ENCODE peak calls at places on chromosomes 1 and 21, in seven cellular contexts. Y is myocyte; J is stimulated activated CD4-positive, alpha-beta T cell treated with anti-CD3 and anti-CD28 coated beads, Interleukin-1b, Interleukin-23, amount 100 ng/mL, for 48 hours; R is LHCN-M2; L is AG04450; T is kidney tubule cell; F is HCT116. K is an unnamed sample.

GRCh38 chr1:56985857-56986256 is 20.0 kb upstream of the C8B start:
- DNase-seq in Y (no peak), J (no peak), R (no peak), L (no peak), T (no peak), F (no peak), K (no peak)

GRCh38 chr1:65209005-65209885 is 61.2 kb downstream of the AK4 start:
- DNase-seq in Y (peak), J (no peak), R (peak), L (no peak), T (peak), F (peak), K (peak)

GRCh38 chr1:39141925-39142324 is 62.6 kb upstream of the MACF1 start:
- DNase-seq in Y (peak), J (no peak), R (peak), L (peak), T (no peak), F (no peak), K (no peak)

GRCh38 chr1:240190881-240191385 is 99.2 kb downstream of the FMN2 start:
- DNase-seq in Y (peak), J (no peak), R (peak), L (peak), T (peak), F (no peak), K (peak)

GRCh38 chr21:31252091-31252490 is 92.0 kb downstream of the TIAM1 start:
- DNase-seq in Y (no peak), J (no peak), R (no peak), L (no peak), T (no peak), F (no peak), K (no peak)

GRCh38 chr1:22808846-22809501 is 98.3 kb downstream of the EPHB2 start:
- DNase-seq in Y (peak), J (no peak), R (peak), L (peak), T (no peak), F (no peak), K (peak)

GRCh38 chr1:159937014-159937750 is 8.2 kb downstream of the IGSF9 start:
- DNase-seq in Y (no peak), J (no peak), R (no peak), L (no peak), T (no peak), F (no peak), K (no peak)

GRCh38 chr21:34065015-34065414 is 8.4 kb upstream of the MRPS6 start:
- DNase-seq in Y (peak), J (no peak), R (no peak), L (no peak), T (no peak), F (no peak), K (no peak)

GRCh38 chr1:157363660-157364140 is 188.6 kb downstream of the FCRL5 start:
- DNase-seq in Y (peak), J (no peak), R (peak), L (no peak), T (peak), F (peak), K (peak)

GRCh38 chr1:47529520-47530098 is 91.8 kb downstream of the FOXD2 start:
- DNase-seq in Y (no peak), J (no peak), R (no peak), L (no peak), T (no peak), F (no peak), K (no peak)

GRCh38 chr1:198880397-198880796 is 241.6 kb downstream of the PTPRC start:
- DNase-seq in Y (peak), J (no peak), R (peak), L (no peak), T (peak), F (peak), K (no peak)

GRCh38 chr1:228339766-228340685 is 66.6 kb downstream of the TRIM11 start:
- DNase-seq in Y (no peak), J (no peak), R (no peak), L (no peak), T (no peak), F (no peak), K (no peak)

GRCh38 chr1:4701276-4701675 is 46.9 kb downstream of the AJAP1 start:
- DNase-seq in Y (no peak), J (no peak), R (no peak), L (no peak), T (no peak), F (no peak), K (no peak)

GRCh38 chr1:244735404-244735803 is 82.5 kb downstream of the DESI2 start:
- DNase-seq in Y (peak), J (no peak), R (peak), L (no peak), T (peak), F (no peak), K (peak)

GRCh38 chr1:157092831-157093230 is 6.8 kb downstream of the ETV3L start:
- DNase-seq in Y (no peak), J (no peak), R (no peak), L (no peak), T (no peak), F (no peak), K (no peak)

GRCh38 chr1:6673816-6674398 is 27.7 kb downstream of the DNAJC11 start:
- DNase-seq in Y (no peak), J (no peak), R (no peak), L (no peak), T (no peak), F (no peak), K (no peak)

GRCh38 chr1:4973341-4973740 is 318.9 kb downstream of the AJAP1 start:
- DNase-seq in Y (no peak), J (no peak), R (no peak), L (no peak), T (no peak), F (no peak), K (no peak)

GRCh38 chr1:14780271-14780670 is 181.8 kb downstream of the KAZN start:
- DNase-seq in Y (no peak), J (no peak), R (no peak), L (no peak), T (no peak), F (no peak), K (no peak)